ENCODE peak calls at places on chromosomes 1 and 21, in ten cellular contexts. One of them, this sample, is unnamed.
A peak's percentile ranks its signal among the peaks of the same experiment; 100 is the strongest.

GRCh38 chr21:39707316-39707715 is 37.7 kb upstream of the IGSF5 start:
- DNase-seq in AG04450: no peak
- DNase-seq in BJ: no peak
- DNase-seq in A673: no peak
- DNase-seq in lung: no peak
- DNase-seq in GM12878: no peak
- DNase-seq in left lung: no peak
- DNase-seq in body of pancreas: no peak
- DNase-seq in CD8-positive, alpha-beta T cell: no peak
- DNase-seq in colonic mucosa: no peak
- DNase-seq in this sample: no peak

GRCh38 chr1:172144445-172145060 is 275.9 kb upstream of the C1orf105 start:
- DNase-seq in AG04450: peak; percentile 94
- DNase-seq in BJ: peak; percentile 96
- DNase-seq in A673: peak; percentile 99
- DNase-seq in lung: peak; percentile 59
- DNase-seq in GM12878: no peak
- DNase-seq in left lung: peak; percentile 28
- DNase-seq in body of pancreas: peak; percentile 26
- DNase-seq in CD8-positive, alpha-beta T cell: no peak
- DNase-seq in colonic mucosa: peak; percentile 60
- DNase-seq in this sample: no peak

GRCh38 chr1:217524787-217525520 is 105.9 kb downstream of the GPATCH2 start:
- DNase-seq in AG04450: peak; percentile 13
- DNase-seq in BJ: no peak
- DNase-seq in A673: no peak
- DNase-seq in lung: no peak
- DNase-seq in GM12878: no peak
- DNase-seq in left lung: no peak
- DNase-seq in body of pancreas: no peak
- DNase-seq in CD8-positive, alpha-beta T cell: no peak
- DNase-seq in colonic mucosa: no peak
- DNase-seq in this sample: no peak

GRCh38 chr1:3483801-3484444 is 29.5 kb downstream of the ARHGEF16 start:
- DNase-seq in AG04450: no peak
- DNase-seq in BJ: no peak
- DNase-seq in A673: peak; percentile 53
- DNase-seq in lung: peak; percentile 54
- DNase-seq in GM12878: no peak
- DNase-seq in left lung: no peak
- DNase-seq in body of pancreas: peak; percentile 72
- DNase-seq in CD8-positive, alpha-beta T cell: peak; percentile 33
- DNase-seq in colonic mucosa: peak; percentile 67
- DNase-seq in this sample: no peak

GRCh38 chr21:34205811-34206635 is 132.6 kb downstream of the MRPS6 start:
- DNase-seq in AG04450: no peak
- DNase-seq in BJ: no peak
- DNase-seq in A673: peak; percentile 57
- DNase-seq in lung: no peak
- DNase-seq in GM12878: peak; percentile 36
- DNase-seq in left lung: no peak
- DNase-seq in body of pancreas: no peak
- DNase-seq in CD8-positive, alpha-beta T cell: no peak
- DNase-seq in colonic mucosa: no peak
- DNase-seq in this sample: no peak

GRCh38 chr1:14308460-14308859 is 290.0 kb upstream of the KAZN start:
- DNase-seq in AG04450: no peak
- DNase-seq in BJ: no peak
- DNase-seq in A673: no peak
- DNase-seq in lung: no peak
- DNase-seq in GM12878: no peak
- DNase-seq in left lung: no peak
- DNase-seq in body of pancreas: no peak
- DNase-seq in CD8-positive, alpha-beta T cell: no peak
- DNase-seq in colonic mucosa: no peak
- DNase-seq in this sample: no peak

GRCh38 chr1:224867715-224868114 is 61.8 kb upstream of the DNAH14 start:
- DNase-seq in AG04450: no peak
- DNase-seq in BJ: no peak
- DNase-seq in A673: no peak
- DNase-seq in lung: no peak
- DNase-seq in GM12878: no peak
- DNase-seq in left lung: no peak
- DNase-seq in body of pancreas: no peak
- DNase-seq in CD8-positive, alpha-beta T cell: no peak
- DNase-seq in colonic mucosa: no peak
- DNase-seq in this sample: no peak

GRCh38 chr1:111520040-111520439 is 16.6 kb upstream of the ADORA3 start:
- DNase-seq in AG04450: no peak
- DNase-seq in BJ: no peak
- DNase-seq in A673: no peak
- DNase-seq in lung: no peak
- DNase-seq in GM12878: no peak
- DNase-seq in left lung: no peak
- DNase-seq in body of pancreas: no peak
- DNase-seq in CD8-positive, alpha-beta T cell: no peak
- DNase-seq in colonic mucosa: no peak
- DNase-seq in this sample: no peak

GRCh38 chr1:244273845-244274619 is 177.7 kb downstream of the ADSS2 start:
- DNase-seq in AG04450: peak; percentile 99
- DNase-seq in BJ: peak; percentile 84
- DNase-seq in A673: peak; percentile 83
- DNase-seq in lung: peak; percentile 41
- DNase-seq in GM12878: no peak
- DNase-seq in left lung: no peak
- DNase-seq in body of pancreas: peak; percentile 20
- DNase-seq in CD8-positive, alpha-beta T cell: no peak
- DNase-seq in colonic mucosa: peak; percentile 41
- DNase-seq in this sample: no peak

GRCh38 chr1:24773618-24774017 is 28.4 kb downstream of the CLIC4 start:
- DNase-seq in AG04450: no peak
- DNase-seq in BJ: no peak
- DNase-seq in A673: no peak
- DNase-seq in lung: no peak
- DNase-seq in GM12878: no peak
- DNase-seq in left lung: no peak
- DNase-seq in body of pancreas: no peak
- DNase-seq in CD8-positive, alpha-beta T cell: no peak
- DNase-seq in colonic mucosa: no peak
- DNase-seq in this sample: no peak

GRCh38 chr21:41170442-41170841 is 2.5 kb downstream of the BACE2 start:
- DNase-seq in AG04450: no peak
- DNase-seq in BJ: no peak
- DNase-seq in A673: peak; percentile 4
- DNase-seq in lung: peak; percentile 44
- DNase-seq in GM12878: no peak
- DNase-seq in left lung: no peak
- DNase-seq in body of pancreas: peak; percentile 57
- DNase-seq in CD8-positive, alpha-beta T cell: no peak
- DNase-seq in colonic mucosa: peak; percentile 61
- DNase-seq in this sample: no peak

GRCh38 chr1:34929853-34930701 is 627 bp upstream of the DLGAP3 start:
- DNase-seq in AG04450: no peak
- DNase-seq in BJ: no peak
- DNase-seq in A673: no peak
- DNase-seq in lung: no peak
- DNase-seq in GM12878: no peak
- DNase-seq in left lung: no peak
- DNase-seq in body of pancreas: no peak
- DNase-seq in CD8-positive, alpha-beta T cell: no peak
- DNase-seq in colonic mucosa: no peak
- DNase-seq in this sample: no peak

GRCh38 chr1:203858055-203858454 is 3.3 kb upstream of the SNRPE start:
- DNase-seq in AG04450: peak; percentile 63
- DNase-seq in BJ: peak; percentile 60
- DNase-seq in A673: peak; percentile 14
- DNase-seq in lung: no peak
- DNase-seq in GM12878: no peak
- DNase-seq in left lung: no peak
- DNase-seq in body of pancreas: no peak
- DNase-seq in CD8-positive, alpha-beta T cell: no peak
- DNase-seq in colonic mucosa: no peak
- DNase-seq in this sample: no peak

DNA sequence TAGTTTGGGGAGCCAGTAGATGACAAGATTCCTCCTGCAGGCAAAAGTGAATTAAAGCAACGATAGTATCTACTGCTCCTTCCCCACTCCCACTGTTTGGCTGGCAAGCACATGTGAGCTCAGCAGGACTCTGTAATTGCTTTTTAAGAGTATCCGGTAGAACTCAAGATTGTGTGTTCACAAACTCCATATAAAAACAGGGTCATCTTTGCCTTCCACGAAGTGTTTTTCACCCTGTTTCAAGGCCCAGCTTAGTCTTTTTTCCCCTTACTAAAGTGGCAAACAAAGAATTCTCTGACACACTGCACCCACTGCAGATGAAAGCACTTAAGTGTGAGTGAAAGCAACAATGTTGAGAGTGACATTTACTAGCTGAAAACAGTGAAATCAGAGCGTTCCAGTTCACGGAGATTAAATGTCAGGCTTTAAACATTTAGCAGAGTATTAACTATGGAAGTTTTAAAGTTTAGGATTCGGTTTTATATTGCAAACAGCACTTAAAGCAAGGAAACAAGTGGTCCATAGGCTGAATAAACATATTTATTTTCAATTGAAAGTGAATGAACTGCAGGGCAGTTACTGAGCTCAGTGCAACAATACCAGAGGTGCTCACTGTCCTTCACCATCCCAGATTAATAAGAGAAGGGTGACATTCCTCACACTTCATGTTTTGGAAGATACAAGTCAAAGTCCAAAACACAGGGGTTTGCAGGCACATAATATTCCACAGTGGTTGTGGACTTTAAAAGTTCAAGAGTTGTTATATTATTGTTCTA is 69.9 kb downstream of the ALG14 start:
- DNase-seq in AG04450: no peak
- DNase-seq in BJ: no peak
- DNase-seq in A673: peak; percentile 94
- DNase-seq in lung: no peak
- DNase-seq in GM12878: no peak
- DNase-seq in left lung: no peak
- DNase-seq in body of pancreas: no peak
- DNase-seq in CD8-positive, alpha-beta T cell: no peak
- DNase-seq in colonic mucosa: no peak
- DNase-seq in this sample: peak; percentile 21
- H3K4me3 ChIP-seq in AG04450: no peak overlapping the region
- H3K4me3 ChIP-seq in BJ: no peak overlapping the region
- H3K4me3 ChIP-seq in A673: peak overlapping the region; percentile 1
- H3K4me3 ChIP-seq in lung: no peak overlapping the region
- H3K4me3 ChIP-seq in GM12878: no peak overlapping the region
- H3K4me3 ChIP-seq in left lung: no peak overlapping the region
- H3K4me3 ChIP-seq in body of pancreas: no peak overlapping the region
- H3K4me3 ChIP-seq in CD8-positive, alpha-beta T cell: no peak overlapping the region
- H3K4me3 ChIP-seq in colonic mucosa: no peak overlapping the region
- H3K4me3 ChIP-seq in this sample: no peak overlapping the region

DNA sequence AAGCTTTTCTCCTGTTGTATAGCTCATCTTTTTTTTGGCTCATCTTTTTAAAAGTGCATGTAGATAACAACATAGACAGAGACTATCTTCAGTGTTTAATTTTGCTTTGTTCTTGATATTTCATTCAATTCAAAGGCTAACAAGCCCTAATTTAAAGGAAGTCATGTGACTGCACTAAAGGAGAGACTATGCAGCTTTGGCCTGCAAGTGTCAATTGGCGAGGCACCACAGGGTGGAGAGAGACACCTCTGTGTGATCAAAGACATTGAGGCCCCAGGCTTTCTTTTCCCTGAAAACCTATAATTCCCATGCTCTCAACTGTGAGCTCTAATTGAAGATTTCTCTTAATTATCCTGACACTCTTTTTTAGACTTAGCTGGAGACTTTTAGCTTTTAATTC is 53.6 kb downstream of the CHODL start:
- DNase-seq in AG04450: no peak
- DNase-seq in BJ: no peak
- DNase-seq in A673: peak; percentile 3
- DNase-seq in lung: no peak
- DNase-seq in GM12878: no peak
- DNase-seq in left lung: no peak
- DNase-seq in body of pancreas: no peak
- DNase-seq in CD8-positive, alpha-beta T cell: no peak
- DNase-seq in colonic mucosa: no peak
- DNase-seq in this sample: no peak
- TF ChIP-seq CTCF in AG04450: no peak
- TF ChIP-seq CTCF in BJ: no peak
- TF ChIP-seq CTCF in A673: no peak
- TF ChIP-seq CTCF in lung: no peak
- TF ChIP-seq CTCF in GM12878: no peak
- TF ChIP-seq CTCF in left lung: no peak
- TF ChIP-seq CTCF in body of pancreas: no peak
- TF ChIP-seq CTCF in CD8-positive, alpha-beta T cell: no peak
- TF ChIP-seq CTCF in colonic mucosa: no peak
- TF ChIP-seq CTCF in this sample: no peak

DNA sequence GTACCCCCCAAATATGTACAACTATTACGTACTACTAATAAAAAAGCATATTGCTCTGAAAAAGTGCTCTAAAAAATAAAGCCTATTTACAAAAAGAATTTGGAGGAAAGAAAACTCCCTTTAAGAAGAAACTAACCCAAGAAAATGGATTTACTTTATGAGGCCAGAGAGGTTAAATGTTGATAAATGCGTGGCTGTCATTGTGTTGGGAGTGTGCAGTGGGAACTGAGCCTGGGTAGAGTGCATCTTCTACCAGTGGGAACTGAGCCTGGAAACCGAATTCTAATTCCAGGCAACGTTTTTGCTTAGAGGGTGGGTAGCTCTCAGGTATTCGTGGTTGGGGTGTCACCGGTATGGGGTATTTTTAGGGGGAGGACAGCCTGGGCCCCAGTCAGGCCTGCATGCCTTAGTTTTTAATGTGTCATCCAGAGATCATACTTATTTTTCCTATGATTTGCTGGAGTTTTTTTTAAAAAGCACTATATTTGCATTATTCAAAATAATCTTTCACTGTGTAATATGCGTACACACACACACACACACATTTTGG is 24.1 kb upstream of the RNF187 start:
- DNase-seq in AG04450: no peak
- DNase-seq in BJ: no peak
- DNase-seq in A673: no peak
- DNase-seq in lung: no peak
- DNase-seq in GM12878: no peak
- DNase-seq in left lung: no peak
- DNase-seq in body of pancreas: no peak
- DNase-seq in CD8-positive, alpha-beta T cell: no peak
- DNase-seq in colonic mucosa: no peak
- DNase-seq in this sample: no peak
- H3K4me3 ChIP-seq in AG04450: no peak overlapping the region
- H3K4me3 ChIP-seq in BJ: no peak overlapping the region
- H3K4me3 ChIP-seq in A673: peak overlapping the region; percentile 33
- H3K4me3 ChIP-seq in lung: no peak overlapping the region
- H3K4me3 ChIP-seq in GM12878: peak overlapping the region; percentile 68
- H3K4me3 ChIP-seq in left lung: no peak overlapping the region
- H3K4me3 ChIP-seq in body of pancreas: no peak overlapping the region
- H3K4me3 ChIP-seq in CD8-positive, alpha-beta T cell: no peak overlapping the region
- H3K4me3 ChIP-seq in colonic mucosa: no peak overlapping the region
- H3K4me3 ChIP-seq in this sample: no peak overlapping the region

DNA sequence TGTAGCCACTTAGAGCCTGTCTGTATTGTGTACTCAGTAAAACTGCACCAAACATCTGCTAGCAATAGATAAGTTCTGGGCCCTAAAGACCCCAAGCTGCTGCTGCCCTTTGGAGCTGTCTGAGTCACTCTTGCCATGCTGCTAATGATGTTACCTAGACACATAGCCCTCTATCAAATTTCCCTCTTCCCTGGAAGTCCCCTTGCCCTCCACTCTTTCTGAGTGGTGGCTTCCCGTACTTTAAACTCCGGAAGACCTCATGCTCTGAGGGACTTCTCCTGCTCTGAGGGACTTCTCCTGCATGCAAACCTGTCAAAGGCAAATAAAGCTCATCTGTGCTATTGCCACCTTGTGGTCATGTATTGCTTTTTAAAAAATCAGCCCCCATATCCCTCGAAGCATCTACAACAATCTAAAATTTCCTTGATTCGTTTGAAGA is 34.0 kb downstream of the FH start:
- DNase-seq in AG04450: no peak
- DNase-seq in BJ: no peak
- DNase-seq in A673: peak; percentile 24
- DNase-seq in lung: no peak
- DNase-seq in GM12878: peak; percentile 23
- DNase-seq in left lung: no peak
- DNase-seq in body of pancreas: no peak
- DNase-seq in CD8-positive, alpha-beta T cell: no peak
- DNase-seq in colonic mucosa: no peak
- DNase-seq in this sample: no peak
- TF ChIP-seq CTCF in AG04450: peak; percentile 53
- TF ChIP-seq CTCF in BJ: peak; percentile 51
- TF ChIP-seq CTCF in A673: peak; percentile 45
- TF ChIP-seq CTCF in lung: no peak
- TF ChIP-seq CTCF in GM12878: peak; percentile 50
- TF ChIP-seq CTCF in left lung: no peak
- TF ChIP-seq CTCF in body of pancreas: no peak
- TF ChIP-seq CTCF in CD8-positive, alpha-beta T cell: no peak
- TF ChIP-seq CTCF in colonic mucosa: peak; percentile 15
- TF ChIP-seq CTCF in this sample: peak; percentile 54

This sample was measured in LNCaP clone FGC.